ENCODE peak calls at places on chromosomes 7 and 10, in eight cellular contexts. Q is memory B cell; W is stimulated activated CD8-positive, alpha-beta memory T cell treated with anti-CD3 and anti-CD28 coated beads, Interleukin-4, amount 100 ng/mL, for 24 hours; R is NAMALWA; S is NCI-H1092 treated with DMSO at 0.1 percent for 48 hours; T is stimulated activated CD4-positive, alpha-beta T cell treated with anti-CD3 and anti-CD28 coated beads, Interleukin-2, amount 100 ng/mL, for 48 hours; F is NCI-H1417; J is AG04450. U is an unnamed sample.

GRCh38 chr7:151774951-151775350 is 102.0 kb downstream of the PRKAG2 start:
- DNase-seq in R (no peak), Q (no peak), T (no peak), S (no peak), J (no peak), F (no peak), W (no peak), U (no peak)

GRCh38 chr7:37096341-37096740 is 352.3 kb downstream of the ELMO1 start:
- DNase-seq in T (no peak), Q (no peak), F (no peak), J (no peak), S (no peak), R (no peak), W (no peak), U (no peak)

GRCh38 chr10:80196270-80196949 is 8.9 kb downstream of the ANXA11 start:
- DNase-seq in T (peak), F (peak), Q (no peak), W (peak), R (peak), S (no peak), J (no peak), U (peak)

GRCh38 chr7:132386249-132386681 is 190.0 kb downstream of the PLXNA4 start:
- DNase-seq in F (peak), J (no peak), R (no peak), Q (no peak), S (peak), W (no peak), T (no peak), U (no peak)

GRCh38 chr7:18126274-18126673 is 98.6 kb upstream of the PRPS1L1 start:
- DNase-seq in R (no peak), W (no peak), T (no peak), J (no peak), S (peak), Q (no peak), F (peak), U (no peak)

GRCh38 chr10:42885491-42886270 is 103.1 kb downstream of the BMS1 start:
- DNase-seq in R (no peak), J (no peak), F (no peak), W (no peak), S (no peak), Q (no peak), T (no peak), U (no peak)

GRCh38 chr10:28958468-28958867 is 281.1 kb downstream of the BAMBI start:
- DNase-seq in T (no peak), F (no peak), R (no peak), J (no peak), W (no peak), S (no peak), Q (no peak), U (no peak)

GRCh38 chr10:56605043-56605442 is 244.0 kb upstream of the ZWINT start:
- DNase-seq in R (no peak), S (no peak), F (no peak), W (no peak), T (no peak), Q (no peak), J (no peak), U (no peak)

GRCh38 chr7:117184367-117184766 is 138.5 kb downstream of the WNT2 start:
- DNase-seq in R (no peak), F (no peak), T (no peak), J (no peak), Q (no peak), W (no peak), S (no peak), U (no peak)

GRCh38 chr10:11831520-11831951 is 8.4 kb downstream of the PROSER2 start:
- DNase-seq in J (no peak), R (no peak), Q (no peak), T (no peak), F (peak), S (no peak), W (no peak), U (no peak)

GRCh38 chr7:151078233-151079040 is 2.2 kb downstream of the FASTK start:
- DNase-seq in W (no peak), T (no peak), F (no peak), R (no peak), S (no peak), J (no peak), Q (no peak), U (no peak)

GRCh38 chr10:97422921-97423420 is 3.0 kb upstream of the PGAM1 start:
- DNase-seq in S (no peak), W (no peak), J (no peak), R (no peak), F (no peak), Q (no peak), T (no peak), U (no peak)

GRCh38 chr10:30364391-30365268 is 15.6 kb upstream of the MTPAP start:
- DNase-seq in T (no peak), S (no peak), R (no peak), Q (no peak), F (no peak), W (no peak), J (no peak), U (no peak)

GRCh38 chr7:155418304-155418703 is 39.6 kb upstream of the EN2 start:
- DNase-seq in S (no peak), F (no peak), W (no peak), T (no peak), R (no peak), J (no peak), Q (no peak), U (no peak)

GRCh38 chr10:18658301-18658991 is 785 bp upstream of the ARL5B start:
- DNase-seq in F (peak), J (no peak), R (peak), T (no peak), W (no peak), Q (peak), S (no peak), U (no peak)

GRCh38 chr7:41472427-41473125 is 230.3 kb downstream of the INHBA start:
- DNase-seq in Q (no peak), W (no peak), T (no peak), J (no peak), F (no peak), R (no peak), S (no peak), U (no peak)

GRCh38 chr10:90306187-90306586 is 551.7 kb downstream of the HTR7 start:
- DNase-seq in W (no peak), Q (no peak), R (no peak), J (peak), T (no peak), S (no peak), F (peak), U (no peak)

GRCh38 chr10:86155034-86155656 is 211.4 kb downstream of the GRID1 start:
- DNase-seq in J (no peak), W (no peak), S (no peak), Q (no peak), F (no peak), T (no peak), R (no peak), U (no peak)

GRCh38 chr10:12387561-12388210 is 38.3 kb downstream of the CAMK1D start:
- DNase-seq in J (no peak), T (no peak), Q (no peak), F (peak), W (no peak), S (no peak), R (no peak), U (no peak)